ENCODE peak calls at places on chromosomes 5 and 9, in four cellular contexts. One of them, this sample, is unnamed.

GRCh38 chr9:20111173-20111843 is 322.5 kb upstream of the SLC24A2 start:
- DNase-seq in uterus: no peak
- DNase-seq in GM10248: no peak
- DNase-seq in NCI-H1436: no peak
- DNase-seq in this sample: no peak

GRCh38 chr9:90053027-90053426 is 448.2 kb downstream of the GADD45G start:
- DNase-seq in GM10248: no peak
- DNase-seq in uterus: no peak
- DNase-seq in NCI-H1436: no peak
- DNase-seq in this sample: no peak

GRCh38 chr5:96434201-96434645 is 1.2 kb upstream of the PCSK1 start:
- DNase-seq in uterus: no peak
- DNase-seq in GM10248: peak
- DNase-seq in NCI-H1436: peak
- DNase-seq in this sample: no peak

GRCh38 chr9:117403848-117404247 is 11.0 kb downstream of the ASTN2 start:
- DNase-seq in GM10248: no peak
- DNase-seq in uterus: no peak
- DNase-seq in NCI-H1436: no peak
- DNase-seq in this sample: no peak

GRCh38 chr9:10910779-10911178 is 298.0 kb upstream of the PTPRD start:
- DNase-seq in uterus: no peak
- DNase-seq in GM10248: no peak
- DNase-seq in NCI-H1436: no peak
- DNase-seq in this sample: no peak

GRCh38 chr9:97994695-97995094 is 11.6 kb downstream of the ANP32B start:
- DNase-seq in GM10248: no peak
- DNase-seq in uterus: no peak
- DNase-seq in NCI-H1436: no peak
- DNase-seq in this sample: no peak

GRCh38 chr5:135569755-135570452 is 8.9 kb downstream of the CXCL14 start:
- DNase-seq in uterus: no peak
- DNase-seq in NCI-H1436: peak
- DNase-seq in GM10248: no peak
- DNase-seq in this sample: no peak

GRCh38 chr9:38176256-38176655 is 107.2 kb upstream of the SHB start:
- DNase-seq in GM10248: no peak
- DNase-seq in NCI-H1436: no peak
- DNase-seq in uterus: no peak
- DNase-seq in this sample: no peak

GRCh38 chr5:142215915-142216681 is 107.5 kb downstream of the NDFIP1 start:
- DNase-seq in NCI-H1436: no peak
- DNase-seq in uterus: peak
- DNase-seq in GM10248: no peak
- DNase-seq in this sample: peak

GRCh38 chr9:84697494-84698114 is 28.1 kb downstream of the NTRK2 start:
- DNase-seq in uterus: peak
- DNase-seq in GM10248: peak
- DNase-seq in NCI-H1436: no peak
- DNase-seq in this sample: no peak

GRCh38 chr9:129143461-129143927 is 32.3 kb downstream of the PTPA start:
- DNase-seq in uterus: peak
- DNase-seq in GM10248: no peak
- DNase-seq in NCI-H1436: no peak
- DNase-seq in this sample: peak

GRCh38 chr5:137410234-137411010 is 88.7 kb downstream of the SPOCK1 start:
- DNase-seq in NCI-H1436: no peak
- DNase-seq in uterus: no peak
- DNase-seq in GM10248: no peak
- DNase-seq in this sample: no peak

GRCh38 chr9:33988219-33988890 is 60.3 kb downstream of the UBAP2 start:
- DNase-seq in uterus: no peak
- DNase-seq in NCI-H1436: no peak
- DNase-seq in GM10248: peak
- DNase-seq in this sample: no peak

GRCh38 chr5:71907589-71908145 is 188.6 kb downstream of the CARTPT start:
- DNase-seq in uterus: no peak
- DNase-seq in NCI-H1436: no peak
- DNase-seq in GM10248: no peak
- DNase-seq in this sample: no peak

GRCh38 chr9:38006981-38007380 is 62.0 kb downstream of the SHB start:
- DNase-seq in uterus: no peak
- DNase-seq in NCI-H1436: no peak
- DNase-seq in GM10248: no peak
- DNase-seq in this sample: no peak

GRCh38 chr9:14271078-14271673 is 42.8 kb downstream of the NFIB start:
- DNase-seq in NCI-H1436: peak
- DNase-seq in GM10248: no peak
- DNase-seq in uterus: peak
- DNase-seq in this sample: no peak

GRCh38 chr5:123673107-123673506 is 161.1 kb downstream of the CSNK1G3 start:
- DNase-seq in uterus: no peak
- DNase-seq in NCI-H1436: no peak
- DNase-seq in GM10248: no peak
- DNase-seq in this sample: no peak